ENCODE peak calls at places on chromosomes 12 and 14, in five cellular contexts. V is CD8-positive, alpha-beta T cell; P is adrenal gland; A is MM.1S; M is fibroblast of mammary gland. L is an unnamed sample.

GRCh38 chr14:33938131-33938949 is 12.5 kb downstream of the EGLN3 start:
- DNase-seq in V (no peak), P (peak; percentile 37), A (no peak), M (peak; percentile 16), L (no peak)

GRCh38 chr12:28100717-28101116 is 89.5 kb upstream of the CCDC91 start:
- DNase-seq in A (no peak), P (no peak), V (no peak), M (no peak), L (no peak)

GRCh38 chr12:15163001-15163400 is 58.2 kb downstream of the RERG start:
- DNase-seq in P (no peak), V (no peak), A (no peak), M (peak; percentile 47), L (no peak)

GRCh38 chr14:81767266-81767987 is 233.8 kb upstream of the SEL1L start:
- DNase-seq in V (no peak), A (no peak), M (no peak), P (no peak), L (no peak)

GRCh38 chr12:46071335-46071734 is 81.0 kb upstream of the SCAF11 start:
- DNase-seq in M (no peak), P (no peak), V (no peak), A (peak; percentile 36), L (no peak)

GRCh38 chr12:38389581-38389980 is 73.0 kb downstream of the ALG10B start:
- DNase-seq in V (no peak), M (no peak), P (no peak), A (no peak), L (no peak)

GRCh38 chr14:91202234-91202974 is 42.1 kb downstream of the GPR68 start:
- DNase-seq in V (no peak), P (no peak), M (peak; percentile 36), A (no peak), L (no peak)

GRCh38 chr12:761276-761675 is 8.9 kb downstream of the WNK1 start:
- DNase-seq in M (no peak), P (no peak), V (no peak), A (no peak), L (no peak)

GRCh38 chr14:104551851-104552737 is 27.5 kb upstream of the C14orf180 start:
- DNase-seq in M (no peak), V (no peak), P (peak; percentile 17), A (no peak), L (no peak)

GRCh38 chr14:90483551-90483950 is 86.7 kb downstream of the CALM1 start:
- DNase-seq in A (no peak), V (peak; percentile 19), P (no peak), M (no peak), L (no peak)

GRCh38 chr12:10636611-10637010 is 23.2 kb upstream of the MAGOHB start:
- DNase-seq in M (no peak), A (no peak), V (no peak), P (no peak), L (no peak)

GRCh38 chr12:96303656-96304055 is 96.6 kb downstream of the CDK17 start:
- DNase-seq in A (no peak), V (no peak), P (no peak), M (no peak), L (no peak)

GRCh38 chr14:63852817-63853730 is at the start of gene SYNE2:
- DNase-seq in M (peak; percentile 57), P (peak; percentile 77), A (peak; percentile 61), V (peak; percentile 77), L (no peak)

GRCh38 chr14:52692248-52692962 is 3.0 kb downstream of the ERO1A start:
- DNase-seq in M (peak; percentile 79), V (no peak), P (peak; percentile 46), A (no peak), L (no peak)

GRCh38 chr14:89427426-89428162 is 10.6 kb upstream of the FOXN3 start:
- DNase-seq in P (no peak), V (no peak), A (no peak), M (peak; percentile 59), L (no peak)

GRCh38 chr12:94092516-94093241 is 55.7 kb upstream of the PLXNC1 start:
- DNase-seq in P (no peak), M (peak; percentile 89), A (no peak), V (no peak), L (no peak)

GRCh38 chr12:51976376-51977160 is 25.1 kb downstream of the ACVR1B start:
- DNase-seq in P (no peak), V (no peak), A (no peak), M (peak; percentile 89), L (no peak)

GRCh38 chr14:75223664-75224154 is 47.3 kb upstream of the TMED10 start:
- DNase-seq in M (no peak), P (peak; percentile 48), V (no peak), A (peak; percentile 7), L (no peak)

GRCh38 chr14:75220097-75220496 is 43.7 kb upstream of the TMED10 start:
- DNase-seq in V (no peak), P (no peak), M (no peak), A (no peak), L (no peak)

GRCh38 chr14:75224561-75224960 is 48.1 kb upstream of the TMED10 start:
- DNase-seq in V (no peak), P (no peak), M (peak; percentile 36), A (no peak), L (no peak)

GRCh38 chr14:75222208-75222701 is 45.8 kb upstream of the TMED10 start:
- DNase-seq in V (no peak), M (peak; percentile 91), A (no peak), P (peak; percentile 47), L (no peak)

DNA sequence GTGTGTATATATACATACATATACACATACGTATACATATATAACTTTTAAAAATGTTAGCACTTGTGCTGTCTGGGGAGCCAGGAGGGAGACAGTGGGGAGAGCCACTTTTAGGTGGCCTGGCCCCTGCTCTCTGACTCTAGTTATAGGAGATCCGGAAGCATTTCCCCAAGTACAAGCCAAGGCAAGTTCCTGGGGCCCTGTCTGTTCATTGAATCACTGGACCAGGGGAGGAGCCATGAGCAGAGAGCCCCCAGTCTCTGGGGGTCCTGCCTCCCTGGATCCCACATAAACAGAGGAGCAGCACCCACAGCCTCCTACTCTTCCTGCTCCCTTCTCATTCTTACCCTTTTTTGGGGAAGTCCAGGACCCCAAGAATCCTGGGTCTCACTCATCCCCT is 45.4 kb upstream of the TMED10 start:
- DNase-seq in A (no peak), P (no peak), V (no peak), M (no peak), L (no peak)
- H3K4me3 ChIP-seq in A (no peak overlapping the region), P (no peak overlapping the region), V (no peak overlapping the region), M (no peak overlapping the region), L (no peak overlapping the region)

GRCh38 chr12:121227294-121227693 is 17.4 kb downstream of the P2RX4 start:
- DNase-seq in P (no peak), M (no peak), V (no peak), A (peak; percentile 81), L (peak; percentile 81)
- H3K4me3 ChIP-seq in P (no peak overlapping the region), M (no peak overlapping the region), V (no peak overlapping the region), A (no peak overlapping the region), L (no peak overlapping the region)

GRCh38 chr12:53749986-53750811 is 1.6 kb downstream of the CISTR start:
- DNase-seq in M (no peak), V (no peak), A (no peak), P (no peak), L (no peak)
- H3K4me3 ChIP-seq in M (no peak overlapping the region), V (peak overlapping the region; percentile 59), A (no peak overlapping the region), P (peak overlapping the region; percentile 5), L (no peak overlapping the region)

GRCh38 chr12:32893458-32893857 is 3.1 kb downstream of the PKP2 start:
- DNase-seq in M (no peak), A (no peak), P (no peak), V (no peak), L (no peak)
- H3K4me3 ChIP-seq in M (no peak overlapping the region), A (peak overlapping the region; percentile 39), P (no peak overlapping the region), V (no peak overlapping the region), L (no peak overlapping the region)

GRCh38 chr12:6620885-6621274 is 13.7 kb upstream of the CHD4 start:
- DNase-seq in A (no peak), V (no peak), M (no peak), P (no peak), L (no peak)
- H3K4me3 ChIP-seq in A (no peak overlapping the region), V (peak overlapping the region; percentile 35), M (no peak overlapping the region), P (no peak overlapping the region), L (no peak overlapping the region)